ENCODE peak calls at places on chromosomes 1 and 21, in seven cellular contexts. P is cardiac muscle cell, V is left lung, H is NT2/D1, U is aorta, Y is adrenal gland, B is fibroblast of lung. F is an unnamed sample. For H3K9me3, the result is how much of the 10 kb centered on the place peaks cover.

GRCh38 chr21:41895643-41896493 is 16.7 kb upstream of the PRDM15 start:
- DNase-seq in P (no peak), V (no peak), H (no peak), U (no peak), Y (no peak), B (peak), F (peak)

GRCh38 chr1:228900993-228901392 is 165.7 kb downstream of the RHOU start:
- DNase-seq in P (no peak), V (no peak), H (no peak), U (no peak), Y (no peak), B (peak), F (no peak)

GRCh38 chr1:169163059-169163458 is 56.6 kb downstream of the ATP1B1 start:
- DNase-seq in P (no peak), V (no peak), H (no peak), U (no peak), Y (no peak), B (peak), F (no peak)

GRCh38 chr1:206803221-206803730 is 31.0 kb upstream of the IL10 start:
- DNase-seq in P (no peak), V (no peak), H (no peak), U (no peak), Y (no peak), B (no peak), F (peak)

GRCh38 chr1:29499101-29499650 is 262.9 kb downstream of the PTPRU start:
- DNase-seq in P (no peak), V (peak), H (no peak), U (peak), Y (no peak), B (no peak), F (no peak)

GRCh38 chr1:180188103-180188506 is 33.4 kb downstream of the QSOX1 start:
- DNase-seq in P (peak), V (no peak), H (peak), U (no peak), Y (peak), B (peak), F (no peak)

GRCh38 chr1:27634166-27634981 is 611 bp downstream of the FGR start:
- DNase-seq in P (peak), V (peak), H (no peak), U (peak), Y (no peak), B (peak), F (peak)

GRCh38 chr1:33429332-33429731 is 1.6 kb downstream of the PHC2 start:
- DNase-seq in P (no peak), V (no peak), H (no peak), U (no peak), Y (no peak), B (no peak), F (no peak)

GRCh38 chr1:202009326-202010031 is 908 bp upstream of the ELF3 start:
- DNase-seq in P (peak), V (no peak), H (peak), U (no peak), Y (peak), B (peak), F (peak)

GRCh38 chr1:247056071-247056470 is 22.5 kb downstream of the ZNF670 start:
- DNase-seq in P (no peak), V (no peak), H (no peak), U (no peak), Y (no peak), B (peak), F (no peak)
- H3K9me3 ChIP-seq in P (under half), V (under half), H (half or more), U (under half), Y (under half), B (under half), F (under half)

DNA sequence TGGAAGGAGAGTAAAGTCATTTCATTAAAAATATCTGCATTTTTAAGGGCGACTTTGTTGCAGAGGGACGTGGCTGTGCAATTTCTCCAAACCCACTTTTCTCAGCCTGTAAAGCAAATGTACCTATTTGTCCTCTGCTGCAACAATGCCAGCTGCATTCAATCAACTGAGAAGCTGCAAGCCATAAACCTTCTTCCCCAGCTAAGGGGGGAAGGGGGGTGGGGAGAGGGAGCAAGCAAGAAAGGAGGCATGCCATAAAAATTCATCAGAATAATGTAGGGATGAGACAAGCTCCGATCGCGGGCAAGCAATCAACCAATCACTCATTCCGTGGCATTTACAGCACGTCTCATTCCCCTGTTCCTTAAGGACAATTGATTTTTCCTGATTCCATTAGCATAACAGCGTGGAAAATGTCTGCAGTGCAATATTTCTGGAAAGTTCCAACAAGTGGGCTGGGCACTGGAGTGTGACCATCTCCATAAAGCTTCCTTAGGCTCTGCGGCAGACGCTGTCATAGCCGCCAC is 144.8 kb downstream of the DMRTA2 start:
- DNase-seq in P (no peak), V (no peak), H (no peak), U (no peak), Y (no peak), B (no peak), F (no peak)
- H3K9me3 ChIP-seq in P (under half), V (under half), H (under half), U (under half), Y (under half), B (under half), F (under half)

GRCh38 chr1:243580072-243580471 is 270.0 kb downstream of the AKT3 start:
- DNase-seq in P (no peak), V (no peak), H (no peak), U (no peak), Y (no peak), B (peak), F (no peak)
- H3K9me3 ChIP-seq in P (under half), V (under half), H (under half), U (under half), Y (under half), B (under half), F (under half)

GRCh38 chr1:23701310-23701709 is 9.7 kb downstream of the RPL11 start:
- DNase-seq in P (no peak), V (no peak), H (no peak), U (no peak), Y (no peak), B (no peak), F (no peak)
- H3K9me3 ChIP-seq in P (under half), V (under half), H (under half), U (under half), Y (under half), B (under half), F (under half)

F was measured in T-helper 17 cell.